ENCODE peak calls at places on chromosomes 7 and 10, in six cellular contexts. One of them, this sample, is unnamed.

GRCh38 chr7:36153571-36154097 is 580 bp downstream of the EEPD1 start:
- DNase-seq in SK-N-SH: no peak
- DNase-seq in K562: no peak
- DNase-seq in GM12878: no peak
- DNase-seq in H1: peak
- DNase-seq in HepG2: no peak
- DNase-seq in this sample: no peak

GRCh38 chr10:53209941-53210611 is 437.5 kb upstream of the MBL2 start:
- DNase-seq in K562: no peak
- DNase-seq in H1: no peak
- DNase-seq in HepG2: peak
- DNase-seq in GM12878: no peak
- DNase-seq in SK-N-SH: peak
- DNase-seq in this sample: no peak

GRCh38 chr10:17643339-17643754 is 604 bp upstream of the STAM start:
- DNase-seq in SK-N-SH: peak
- DNase-seq in K562: no peak
- DNase-seq in H1: no peak
- DNase-seq in HepG2: peak
- DNase-seq in GM12878: no peak
- DNase-seq in this sample: no peak

GRCh38 chr10:78348416-78349164 is 314.9 kb downstream of the RPS24 start:
- DNase-seq in H1: peak
- DNase-seq in SK-N-SH: no peak
- DNase-seq in HepG2: no peak
- DNase-seq in GM12878: no peak
- DNase-seq in K562: no peak
- DNase-seq in this sample: no peak

GRCh38 chr10:82266438-82266837 is 391.4 kb downstream of the NRG3 start:
- DNase-seq in GM12878: no peak
- DNase-seq in H1: no peak
- DNase-seq in SK-N-SH: no peak
- DNase-seq in HepG2: no peak
- DNase-seq in K562: no peak
- DNase-seq in this sample: no peak

GRCh38 chr7:42639930-42640329 is 271.9 kb downstream of the C7orf25 start:
- DNase-seq in K562: no peak
- DNase-seq in SK-N-SH: no peak
- DNase-seq in HepG2: no peak
- DNase-seq in H1: no peak
- DNase-seq in GM12878: no peak
- DNase-seq in this sample: no peak

GRCh38 chr7:130890176-130891020 is 156.4 kb upstream of the KLF14 start:
- DNase-seq in SK-N-SH: no peak
- DNase-seq in HepG2: no peak
- DNase-seq in K562: no peak
- DNase-seq in GM12878: no peak
- DNase-seq in H1: no peak
- DNase-seq in this sample: no peak

GRCh38 chr10:126160971-126161630 is 227.2 kb downstream of the ADAM12 start:
- DNase-seq in HepG2: no peak
- DNase-seq in H1: no peak
- DNase-seq in SK-N-SH: no peak
- DNase-seq in GM12878: no peak
- DNase-seq in K562: no peak
- DNase-seq in this sample: no peak

GRCh38 chr10:8056891-8057331 is 2.4 kb downstream of the GATA3 start:
- DNase-seq in GM12878: peak
- DNase-seq in HepG2: no peak
- DNase-seq in SK-N-SH: no peak
- DNase-seq in K562: no peak
- DNase-seq in H1: no peak
- DNase-seq in this sample: no peak

GRCh38 chr7:41478187-41478586 is 224.7 kb downstream of the INHBA start:
- DNase-seq in K562: no peak
- DNase-seq in SK-N-SH: no peak
- DNase-seq in H1: no peak
- DNase-seq in HepG2: no peak
- DNase-seq in GM12878: no peak
- DNase-seq in this sample: no peak

GRCh38 chr10:6878067-6878412 is 298.0 kb upstream of the PRKCQ start:
- DNase-seq in K562: no peak
- DNase-seq in HepG2: no peak
- DNase-seq in SK-N-SH: no peak
- DNase-seq in H1: peak
- DNase-seq in GM12878: no peak
- DNase-seq in this sample: no peak

GRCh38 chr10:58384999-58385783 is at the start of gene TFAM:
- DNase-seq in K562: peak
- DNase-seq in H1: peak
- DNase-seq in SK-N-SH: peak
- DNase-seq in HepG2: peak
- DNase-seq in GM12878: peak
- DNase-seq in this sample: peak
- TF ChIP-seq CTCF in K562: peak
- TF ChIP-seq CTCF in H1: peak
- TF ChIP-seq CTCF in SK-N-SH: peak
- TF ChIP-seq CTCF in HepG2: peak
- TF ChIP-seq CTCF in GM12878: peak
- TF ChIP-seq CTCF in this sample: no peak

GRCh38 chr7:211033-211714 is 18.8 kb downstream of the FAM20C start:
- DNase-seq in HepG2: no peak
- DNase-seq in GM12878: no peak
- DNase-seq in K562: no peak
- DNase-seq in H1: no peak
- DNase-seq in SK-N-SH: no peak
- DNase-seq in this sample: no peak

GRCh38 chr7:211715-212058 is 19.3 kb downstream of the FAM20C start:
- DNase-seq in GM12878: no peak
- DNase-seq in H1: no peak
- DNase-seq in K562: no peak
- DNase-seq in HepG2: no peak
- DNase-seq in SK-N-SH: no peak
- DNase-seq in this sample: no peak

GRCh38 chr7:214410-215212 is 22.2 kb downstream of the FAM20C start:
- DNase-seq in K562: no peak
- DNase-seq in GM12878: no peak
- DNase-seq in H1: no peak
- DNase-seq in HepG2: no peak
- DNase-seq in SK-N-SH: no peak
- DNase-seq in this sample: no peak

GRCh38 chr7:212754-213153 is 20.4 kb downstream of the FAM20C start:
- DNase-seq in SK-N-SH: no peak
- DNase-seq in GM12878: no peak
- DNase-seq in HepG2: no peak
- DNase-seq in H1: no peak
- DNase-seq in K562: no peak
- DNase-seq in this sample: no peak

DNA sequence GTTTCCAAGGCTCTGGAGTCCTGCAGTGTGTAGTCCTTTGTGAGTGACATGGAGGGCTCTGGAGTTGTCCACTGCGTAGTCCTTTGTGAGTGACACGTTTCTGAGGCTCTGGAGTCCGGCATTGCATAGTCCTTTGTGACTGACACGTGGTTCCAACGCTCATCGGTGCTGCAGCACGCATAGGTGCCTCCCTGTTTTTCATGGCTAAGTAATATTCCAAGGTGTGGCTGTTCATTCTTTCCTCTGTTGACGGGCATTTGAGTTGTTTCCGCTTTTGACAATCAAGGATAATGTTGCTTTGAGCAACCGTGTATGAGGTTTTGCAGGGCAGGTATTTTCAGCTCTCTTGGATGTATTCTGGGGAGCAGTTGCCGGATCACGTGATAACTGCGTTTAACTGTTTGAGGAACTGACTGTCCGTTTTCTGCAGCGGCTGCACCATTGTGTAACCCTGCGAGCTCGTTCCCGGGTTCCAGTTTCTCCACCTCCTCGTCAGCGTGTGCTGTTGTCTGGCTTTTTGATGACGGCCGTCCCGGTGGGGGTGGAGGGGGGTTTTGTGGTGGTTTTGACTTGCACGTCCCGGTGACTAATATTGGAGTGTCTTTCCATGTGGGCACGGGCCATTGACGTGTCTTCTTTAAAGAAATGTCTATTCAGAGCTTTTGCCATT is 21.1 kb downstream of the FAM20C start:
- DNase-seq in H1: no peak
- DNase-seq in SK-N-SH: no peak
- DNase-seq in K562: no peak
- DNase-seq in GM12878: no peak
- DNase-seq in HepG2: no peak
- DNase-seq in this sample: no peak
- TF ChIP-seq GABPA in H1: no peak
- TF ChIP-seq GABPA in SK-N-SH: no peak
- TF ChIP-seq GABPA in K562: no peak
- TF ChIP-seq GABPA in GM12878: no peak
- TF ChIP-seq GABPA in HepG2: no peak
- TF ChIP-seq GABPA in this sample: no peak

GRCh38 chr10:72276013-72276387 is 2.3 kb downstream of the DDIT4 start:
- DNase-seq in K562: peak
- DNase-seq in GM12878: no peak
- DNase-seq in HepG2: no peak
- DNase-seq in SK-N-SH: no peak
- DNase-seq in H1: no peak
- DNase-seq in this sample: no peak

GRCh38 chr10:72276421-72277339 is 3.0 kb downstream of the DDIT4 start:
- DNase-seq in HepG2: peak
- DNase-seq in K562: peak
- DNase-seq in GM12878: no peak
- DNase-seq in SK-N-SH: no peak
- DNase-seq in H1: no peak
- DNase-seq in this sample: no peak

GRCh38 chr10:72277340-72277995 is 3.7 kb downstream of the DDIT4 start:
- DNase-seq in H1: no peak
- DNase-seq in K562: peak
- DNase-seq in GM12878: no peak
- DNase-seq in SK-N-SH: no peak
- DNase-seq in HepG2: no peak
- DNase-seq in this sample: no peak

GRCh38 chr10:72277996-72278667 is 4.4 kb downstream of the DDIT4 start:
- DNase-seq in GM12878: no peak
- DNase-seq in HepG2: peak
- DNase-seq in H1: no peak
- DNase-seq in K562: no peak
- DNase-seq in SK-N-SH: no peak
- DNase-seq in this sample: no peak

DNA sequence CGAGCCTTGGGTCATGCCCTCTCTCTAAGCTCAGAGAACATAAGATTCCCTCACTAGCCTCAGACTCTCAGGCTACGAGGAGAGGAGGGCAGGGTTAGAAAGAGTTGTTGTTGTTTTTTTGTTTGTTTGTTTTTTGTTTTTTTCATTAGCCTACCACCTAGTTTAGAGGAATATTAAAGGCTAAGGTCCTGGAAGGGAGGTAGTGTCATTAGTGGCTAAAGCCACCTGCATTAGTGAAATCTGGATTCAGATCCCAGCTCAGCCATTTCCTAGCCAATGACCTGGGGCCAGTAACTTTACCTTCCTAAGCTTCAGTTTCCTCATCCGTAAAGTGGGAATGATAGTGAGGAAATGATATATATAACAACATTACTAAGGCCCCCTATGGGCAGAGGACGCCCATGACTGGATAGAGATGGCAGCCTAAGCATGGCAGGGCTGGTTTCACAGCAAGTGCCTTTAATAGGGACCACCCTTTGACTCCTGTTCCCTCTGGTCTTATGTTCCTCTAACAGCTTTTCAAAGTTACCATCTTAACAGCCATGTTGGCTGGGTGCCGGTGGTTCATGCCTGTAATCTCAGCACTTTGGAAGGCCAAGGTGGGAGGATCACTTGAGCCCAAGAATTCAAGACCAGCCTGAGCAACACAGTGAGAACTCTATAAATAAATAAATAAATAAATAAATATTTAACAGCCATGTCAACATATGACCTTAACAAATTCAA is 5.1 kb downstream of the DDIT4 start:
- DNase-seq in K562: no peak
- DNase-seq in H1: no peak
- DNase-seq in GM12878: no peak
- DNase-seq in SK-N-SH: no peak
- DNase-seq in HepG2: no peak
- DNase-seq in this sample: no peak
- TF ChIP-seq CTCF in K562: no peak
- TF ChIP-seq CTCF in H1: peak
- TF ChIP-seq CTCF in GM12878: no peak
- TF ChIP-seq CTCF in SK-N-SH: peak
- TF ChIP-seq CTCF in HepG2: no peak
- TF ChIP-seq CTCF in this sample: no peak

GRCh38 chr10:115606727-115607126 is 513.6 kb downstream of the ATRNL1 start:
- DNase-seq in SK-N-SH: no peak
- DNase-seq in HepG2: no peak
- DNase-seq in K562: no peak
- DNase-seq in H1: no peak
- DNase-seq in GM12878: no peak
- DNase-seq in this sample: no peak
- TF ChIP-seq GABPA in SK-N-SH: no peak
- TF ChIP-seq GABPA in HepG2: no peak
- TF ChIP-seq GABPA in K562: no peak
- TF ChIP-seq GABPA in H1: no peak
- TF ChIP-seq GABPA in GM12878: no peak
- TF ChIP-seq GABPA in this sample: no peak

GRCh38 chr10:92848441-92849233 is at the start of gene EXOC6:
- DNase-seq in H1: peak
- DNase-seq in GM12878: peak
- DNase-seq in K562: peak
- DNase-seq in HepG2: peak
- DNase-seq in SK-N-SH: peak
- DNase-seq in this sample: no peak
- TF ChIP-seq CTCF in H1: no peak
- TF ChIP-seq CTCF in GM12878: no peak
- TF ChIP-seq CTCF in K562: no peak
- TF ChIP-seq CTCF in HepG2: peak
- TF ChIP-seq CTCF in SK-N-SH: peak
- TF ChIP-seq CTCF in this sample: no peak

GRCh38 chr7:155372782-155373358 is 75.2 kb downstream of the INSIG1 start:
- DNase-seq in K562: no peak
- DNase-seq in SK-N-SH: no peak
- DNase-seq in H1: no peak
- DNase-seq in GM12878: no peak
- DNase-seq in HepG2: no peak
- DNase-seq in this sample: no peak

GRCh38 chr7:155369766-155370165 is 72.1 kb downstream of the INSIG1 start:
- DNase-seq in K562: no peak
- DNase-seq in SK-N-SH: no peak
- DNase-seq in HepG2: no peak
- DNase-seq in GM12878: no peak
- DNase-seq in H1: no peak
- DNase-seq in this sample: no peak

GRCh38 chr7:155373359-155374273 is 75.9 kb downstream of the INSIG1 start:
- DNase-seq in SK-N-SH: peak
- DNase-seq in K562: no peak
- DNase-seq in HepG2: no peak
- DNase-seq in H1: peak
- DNase-seq in GM12878: no peak
- DNase-seq in this sample: no peak

GRCh38 chr7:155371331-155371883 is 73.7 kb downstream of the INSIG1 start:
- DNase-seq in H1: peak
- DNase-seq in K562: no peak
- DNase-seq in HepG2: no peak
- DNase-seq in SK-N-SH: no peak
- DNase-seq in GM12878: no peak
- DNase-seq in this sample: no peak

GRCh38 chr7:155371884-155372781 is 74.5 kb downstream of the INSIG1 start:
- DNase-seq in GM12878: no peak
- DNase-seq in K562: peak
- DNase-seq in H1: peak
- DNase-seq in HepG2: no peak
- DNase-seq in SK-N-SH: peak
- DNase-seq in this sample: peak
- TF ChIP-seq GABPA in GM12878: no peak
- TF ChIP-seq GABPA in K562: no peak
- TF ChIP-seq GABPA in H1: no peak
- TF ChIP-seq GABPA in HepG2: no peak
- TF ChIP-seq GABPA in SK-N-SH: no peak
- TF ChIP-seq GABPA in this sample: no peak